ENCODE peak calls at places on chromosome 17, in nine cellular contexts. One of them, this sample, is unnamed.

GRCh38 chr17:3959295-3959899 is 4.8 kb downstream of the ATP2A3 start:
- DNase-seq in hepatocyte: peak; percentile 78
- DNase-seq in ovary: no peak
- DNase-seq in HCT116: no peak
- DNase-seq in GM23248: peak; percentile 55
- DNase-seq in mucosa of descending colon: peak; percentile 87
- DNase-seq in neural progenitor cell: no peak
- DNase-seq in colonic mucosa: peak; percentile 88
- DNase-seq in iPS DF 6.9: no peak
- DNase-seq in this sample: no peak

GRCh38 chr17:69900101-69900500 is 174.9 kb upstream of the KCNJ16 start:
- DNase-seq in hepatocyte: no peak
- DNase-seq in ovary: no peak
- DNase-seq in HCT116: no peak
- DNase-seq in GM23248: no peak
- DNase-seq in mucosa of descending colon: no peak
- DNase-seq in neural progenitor cell: no peak
- DNase-seq in colonic mucosa: no peak
- DNase-seq in iPS DF 6.9: no peak
- DNase-seq in this sample: no peak

GRCh38 chr17:81808778-81809555 is 5.0 kb downstream of the GCGR start:
- DNase-seq in hepatocyte: no peak
- DNase-seq in ovary: no peak
- DNase-seq in HCT116: no peak
- DNase-seq in GM23248: no peak
- DNase-seq in mucosa of descending colon: no peak
- DNase-seq in neural progenitor cell: no peak
- DNase-seq in colonic mucosa: no peak
- DNase-seq in iPS DF 6.9: no peak
- DNase-seq in this sample: no peak

GRCh38 chr17:45237686-45238085 is 16.0 kb downstream of the FMNL1 start:
- DNase-seq in hepatocyte: no peak
- DNase-seq in ovary: no peak
- DNase-seq in HCT116: no peak
- DNase-seq in GM23248: no peak
- DNase-seq in mucosa of descending colon: no peak
- DNase-seq in neural progenitor cell: no peak
- DNase-seq in colonic mucosa: no peak
- DNase-seq in iPS DF 6.9: no peak
- DNase-seq in this sample: no peak

GRCh38 chr17:61803796-61804195 is 59.5 kb downstream of the BRIP1 start:
- DNase-seq in hepatocyte: no peak
- DNase-seq in ovary: no peak
- DNase-seq in HCT116: no peak
- DNase-seq in GM23248: no peak
- DNase-seq in mucosa of descending colon: no peak
- DNase-seq in neural progenitor cell: no peak
- DNase-seq in colonic mucosa: no peak
- DNase-seq in iPS DF 6.9: no peak
- DNase-seq in this sample: no peak

GRCh38 chr17:78360371-78361226 is 722 bp upstream of the SOCS3 start:
- DNase-seq in hepatocyte: peak; percentile 96
- DNase-seq in ovary: peak; percentile 96
- DNase-seq in HCT116: peak; percentile 85
- DNase-seq in GM23248: peak; percentile 92
- DNase-seq in mucosa of descending colon: peak; percentile 96
- DNase-seq in neural progenitor cell: peak; percentile 96
- DNase-seq in colonic mucosa: peak; percentile 99
- DNase-seq in iPS DF 6.9: no peak
- DNase-seq in this sample: peak; percentile 94

GRCh38 chr17:44556114-44556853 is 1.0 kb upstream of the FZD2 start:
- DNase-seq in hepatocyte: peak; percentile 68
- DNase-seq in ovary: peak; percentile 42
- DNase-seq in HCT116: peak; percentile 19
- DNase-seq in GM23248: peak; percentile 58
- DNase-seq in mucosa of descending colon: no peak
- DNase-seq in neural progenitor cell: peak; percentile 98
- DNase-seq in colonic mucosa: peak; percentile 25
- DNase-seq in iPS DF 6.9: no peak
- DNase-seq in this sample: peak; percentile 49

GRCh38 chr17:42287305-42288077 is 807 bp upstream of the STAT5A start:
- DNase-seq in hepatocyte: no peak
- DNase-seq in ovary: peak; percentile 65
- DNase-seq in HCT116: no peak
- DNase-seq in GM23248: peak; percentile 66
- DNase-seq in mucosa of descending colon: peak; percentile 77
- DNase-seq in neural progenitor cell: no peak
- DNase-seq in colonic mucosa: peak; percentile 45
- DNase-seq in iPS DF 6.9: no peak
- DNase-seq in this sample: peak; percentile 78

GRCh38 chr17:45170976-45171337 is 9.3 kb downstream of the HEXIM2 start:
- DNase-seq in hepatocyte: peak; percentile 78
- DNase-seq in ovary: no peak
- DNase-seq in HCT116: peak; percentile 44
- DNase-seq in GM23248: peak; percentile 96
- DNase-seq in mucosa of descending colon: peak; percentile 72
- DNase-seq in neural progenitor cell: no peak
- DNase-seq in colonic mucosa: peak; percentile 64
- DNase-seq in iPS DF 6.9: no peak
- DNase-seq in this sample: peak; percentile 67

GRCh38 chr17:57110579-57111367 is 25.7 kb downstream of the AKAP1 start:
- DNase-seq in hepatocyte: no peak
- DNase-seq in ovary: no peak
- DNase-seq in HCT116: no peak
- DNase-seq in GM23248: no peak
- DNase-seq in mucosa of descending colon: no peak
- DNase-seq in neural progenitor cell: no peak
- DNase-seq in colonic mucosa: no peak
- DNase-seq in iPS DF 6.9: no peak
- DNase-seq in this sample: peak; percentile 72

GRCh38 chr17:34299918-34300600 is 14.5 kb downstream of the CCL11 start:
- DNase-seq in hepatocyte: no peak
- DNase-seq in ovary: no peak
- DNase-seq in HCT116: no peak
- DNase-seq in GM23248: peak; percentile 86
- DNase-seq in mucosa of descending colon: no peak
- DNase-seq in neural progenitor cell: no peak
- DNase-seq in colonic mucosa: no peak
- DNase-seq in iPS DF 6.9: no peak
- DNase-seq in this sample: no peak

DNA sequence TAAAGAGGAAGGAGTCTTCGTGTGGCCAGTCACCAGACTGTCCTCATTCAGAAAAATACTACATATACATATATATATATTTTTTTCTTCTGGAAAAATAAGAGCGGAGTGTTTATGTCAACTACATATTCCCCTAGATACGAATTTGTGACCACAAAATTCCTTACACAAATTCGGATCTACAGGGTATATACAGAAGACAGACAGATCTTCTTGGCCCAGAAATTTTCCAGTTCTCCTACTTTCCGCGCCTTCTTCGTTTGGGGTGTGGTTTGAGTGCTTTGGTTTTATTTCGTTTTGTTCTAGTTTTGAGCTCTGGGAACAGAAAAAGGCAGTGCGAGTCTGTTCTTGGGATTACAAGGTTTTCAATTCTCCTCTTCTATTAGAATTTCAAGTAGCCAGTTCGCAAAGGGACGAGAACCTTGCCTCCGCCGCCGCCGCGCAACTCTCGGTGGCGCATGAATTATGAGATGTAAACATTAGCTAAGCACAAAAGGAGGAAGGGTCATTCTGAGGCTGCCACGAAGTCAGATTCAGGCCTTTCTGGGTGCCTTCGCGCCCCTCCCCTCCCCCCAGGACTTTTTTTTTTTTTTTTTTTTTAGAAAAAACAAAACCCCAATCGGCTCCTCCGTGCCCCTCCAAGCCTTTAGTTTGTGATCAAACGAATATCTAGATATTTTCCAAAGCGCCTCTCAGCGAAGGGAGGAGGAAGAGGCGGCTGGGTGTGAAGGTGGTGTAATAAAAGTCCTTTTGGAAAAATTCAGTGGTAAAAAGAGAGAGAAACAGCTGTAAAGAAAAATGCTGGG is 1.8 kb upstream of the HOXB4 start:
- DNase-seq in hepatocyte: no peak
- DNase-seq in ovary: no peak
- DNase-seq in HCT116: no peak
- DNase-seq in GM23248: no peak
- DNase-seq in mucosa of descending colon: no peak
- DNase-seq in neural progenitor cell: no peak
- DNase-seq in colonic mucosa: no peak
- DNase-seq in iPS DF 6.9: no peak
- DNase-seq in this sample: no peak
- H3K4me1 ChIP-seq in hepatocyte: peaks cover 18% of the 10 kb centered on the region
- H3K4me1 ChIP-seq in ovary: no peaks in the 10 kb centered on the region
- H3K4me1 ChIP-seq in HCT116: peaks cover 16% of the 10 kb centered on the region
- H3K4me1 ChIP-seq in GM23248: peaks cover 28% of the 10 kb centered on the region
- H3K4me1 ChIP-seq in mucosa of descending colon: peaks cover 56% of the 10 kb centered on the region
- H3K4me1 ChIP-seq in neural progenitor cell: no peaks in the 10 kb centered on the region
- H3K4me1 ChIP-seq in colonic mucosa: peaks cover 22% of the 10 kb centered on the region
- H3K4me1 ChIP-seq in iPS DF 6.9: peaks cover 3% of the 10 kb centered on the region
- H3K4me1 ChIP-seq in this sample: peaks cover 33% of the 10 kb centered on the region

DNA sequence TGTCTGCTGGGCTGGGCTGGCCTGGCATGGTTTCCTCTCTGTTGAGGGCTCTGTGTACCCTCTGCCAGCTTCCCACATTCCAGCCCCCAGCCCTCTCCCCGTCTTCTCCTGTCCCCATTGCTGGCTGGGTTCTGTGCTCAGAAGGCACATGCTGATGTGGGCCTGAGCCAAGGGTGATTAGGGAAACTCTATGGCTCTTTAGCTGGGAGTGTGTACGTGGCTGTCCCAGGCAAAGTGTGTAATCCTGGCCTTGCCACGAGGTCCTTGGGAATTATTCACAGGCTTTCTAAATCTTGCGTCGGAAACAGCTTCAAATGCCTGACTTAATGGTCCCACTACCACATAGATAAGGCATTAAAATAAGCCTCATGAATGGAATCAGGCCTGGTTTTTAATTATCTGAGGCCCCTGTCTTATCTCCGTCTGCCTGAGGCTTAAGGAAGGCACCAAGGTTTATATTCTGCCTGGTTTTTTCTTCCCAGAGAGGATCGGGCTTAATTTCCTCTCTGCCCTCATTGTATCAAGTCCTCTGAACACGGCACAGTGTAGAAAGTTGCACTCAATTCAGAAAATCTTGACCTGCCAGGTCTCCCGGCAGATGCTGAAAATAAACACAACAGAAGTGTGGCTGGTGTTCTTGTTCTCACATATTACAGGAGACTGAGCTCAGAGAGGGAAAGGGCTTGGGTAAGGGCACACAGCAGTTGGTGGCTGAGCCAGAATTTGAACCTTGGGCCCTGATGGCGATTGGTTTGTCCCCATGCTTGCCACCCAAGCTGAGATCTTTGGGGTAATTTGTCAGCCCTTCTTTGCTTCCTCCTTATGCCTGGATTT is 52.9 kb upstream of the LGALS9 start:
- DNase-seq in hepatocyte: peak; percentile 75
- DNase-seq in ovary: no peak
- DNase-seq in HCT116: no peak
- DNase-seq in GM23248: peak; percentile 55
- DNase-seq in mucosa of descending colon: no peak
- DNase-seq in neural progenitor cell: no peak
- DNase-seq in colonic mucosa: no peak
- DNase-seq in iPS DF 6.9: no peak
- DNase-seq in this sample: no peak
- H3K4me1 ChIP-seq in hepatocyte: peaks cover 41% of the 10 kb centered on the region
- H3K4me1 ChIP-seq in ovary: peaks cover 8% of the 10 kb centered on the region
- H3K4me1 ChIP-seq in HCT116: peaks cover 51% of the 10 kb centered on the region
- H3K4me1 ChIP-seq in GM23248: peaks cover 33% of the 10 kb centered on the region
- H3K4me1 ChIP-seq in mucosa of descending colon: no peaks in the 10 kb centered on the region
- H3K4me1 ChIP-seq in neural progenitor cell: peaks cover 14% of the 10 kb centered on the region
- H3K4me1 ChIP-seq in colonic mucosa: no peaks in the 10 kb centered on the region
- H3K4me1 ChIP-seq in iPS DF 6.9: no peaks in the 10 kb centered on the region
- H3K4me1 ChIP-seq in this sample: no peaks in the 10 kb centered on the region

DNA sequence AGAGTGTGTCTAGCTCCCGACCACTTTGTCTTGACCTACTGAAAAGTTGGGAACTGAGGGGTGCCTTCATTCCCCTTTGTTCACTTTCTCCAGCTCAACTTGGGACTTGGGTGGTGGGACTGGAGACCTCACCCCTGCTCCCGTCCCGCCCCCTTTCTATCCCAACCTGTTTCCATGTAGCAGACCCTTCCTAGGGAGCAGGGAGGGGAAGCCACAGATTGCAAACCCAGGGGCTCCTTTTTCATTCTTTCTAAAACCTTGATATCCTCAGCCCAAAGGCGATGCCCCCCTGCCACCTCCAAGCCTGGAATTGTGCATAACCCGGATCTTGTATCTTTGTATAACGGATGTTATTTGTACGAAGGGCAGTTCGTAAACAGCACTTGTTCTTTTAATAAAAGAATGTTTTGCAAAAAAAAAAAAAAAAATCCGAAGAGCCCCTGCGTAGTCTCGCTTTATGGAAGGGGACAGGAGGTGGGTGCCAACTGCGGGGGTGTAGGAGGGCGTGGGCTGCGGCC is 714 bp upstream of the CISD3 start:
- DNase-seq in hepatocyte: no peak
- DNase-seq in ovary: no peak
- DNase-seq in HCT116: no peak
- DNase-seq in GM23248: no peak
- DNase-seq in mucosa of descending colon: no peak
- DNase-seq in neural progenitor cell: no peak
- DNase-seq in colonic mucosa: no peak
- DNase-seq in iPS DF 6.9: no peak
- DNase-seq in this sample: no peak
- H3K4me1 ChIP-seq in hepatocyte: peaks cover 23% of the 10 kb centered on the region
- H3K4me1 ChIP-seq in ovary: peaks cover 5% of the 10 kb centered on the region
- H3K4me1 ChIP-seq in HCT116: peaks cover 11% of the 10 kb centered on the region
- H3K4me1 ChIP-seq in GM23248: peaks cover 18% of the 10 kb centered on the region
- H3K4me1 ChIP-seq in mucosa of descending colon: peaks cover 50% of the 10 kb centered on the region
- H3K4me1 ChIP-seq in neural progenitor cell: peaks cover 5% of the 10 kb centered on the region
- H3K4me1 ChIP-seq in colonic mucosa: peaks cover 34% of the 10 kb centered on the region
- H3K4me1 ChIP-seq in iPS DF 6.9: peaks cover 8% of the 10 kb centered on the region
- H3K4me1 ChIP-seq in this sample: no peaks in the 10 kb centered on the region

DNA sequence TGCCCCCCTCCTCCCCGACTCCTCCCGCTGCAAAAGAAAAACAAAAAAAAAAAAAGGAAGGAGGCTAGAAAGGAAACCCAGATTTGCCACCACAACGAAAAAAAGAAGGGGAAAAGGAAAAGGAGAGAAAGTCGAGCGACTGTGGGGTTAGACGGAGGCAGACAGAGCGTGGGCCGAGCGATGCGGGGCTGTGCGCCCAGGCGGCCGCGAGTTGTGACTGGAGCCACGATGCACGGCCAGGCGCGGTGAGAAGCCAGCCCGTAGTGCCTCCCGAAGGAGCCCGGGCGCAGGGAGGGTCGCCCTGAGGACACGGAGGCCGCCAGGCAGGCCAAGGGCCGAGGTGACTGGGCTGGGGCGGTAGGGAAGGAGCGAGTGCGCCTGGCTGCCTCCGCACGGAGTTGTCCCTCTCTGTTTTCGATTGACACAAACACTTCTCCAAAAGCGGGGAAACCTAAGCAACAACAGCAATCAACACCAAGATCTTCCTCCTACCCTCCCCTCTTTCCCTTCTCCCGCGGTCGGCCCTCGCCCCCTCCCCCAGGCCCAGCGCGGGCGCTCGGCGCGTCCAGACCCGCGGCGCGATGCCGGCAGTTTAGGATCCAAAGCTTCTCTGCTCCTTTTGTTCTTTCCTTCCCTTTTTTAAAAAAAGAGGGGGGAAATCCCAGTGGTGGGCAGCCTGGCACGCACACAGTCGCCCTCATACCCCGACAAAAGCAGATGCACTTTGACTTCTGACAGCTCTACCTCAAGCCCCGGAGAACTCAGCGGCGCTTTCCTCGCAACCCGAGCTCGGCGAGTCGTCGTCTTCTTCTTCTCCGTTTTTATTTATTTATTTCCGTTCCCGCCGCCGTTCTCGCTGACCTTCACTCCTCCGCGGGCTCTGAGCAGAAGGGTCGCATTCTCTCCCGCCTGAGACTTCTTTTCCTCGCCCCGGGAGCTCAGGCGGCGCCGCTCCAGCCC is at the start of gene LHX1:
- DNase-seq in hepatocyte: no peak
- DNase-seq in ovary: no peak
- DNase-seq in HCT116: no peak
- DNase-seq in GM23248: no peak
- DNase-seq in mucosa of descending colon: no peak
- DNase-seq in neural progenitor cell: peak; percentile 62
- DNase-seq in colonic mucosa: no peak
- DNase-seq in iPS DF 6.9: no peak
- DNase-seq in this sample: no peak
- H3K4me1 ChIP-seq in hepatocyte: peaks cover 48% of the 10 kb centered on the region
- H3K4me1 ChIP-seq in ovary: peaks cover 14% of the 10 kb centered on the region
- H3K4me1 ChIP-seq in HCT116: peaks cover 2% of the 10 kb centered on the region
- H3K4me1 ChIP-seq in GM23248: no peaks in the 10 kb centered on the region
- H3K4me1 ChIP-seq in mucosa of descending colon: peaks cover 60% of the 10 kb centered on the region
- H3K4me1 ChIP-seq in neural progenitor cell: peaks cover 52% of the 10 kb centered on the region
- H3K4me1 ChIP-seq in colonic mucosa: peaks cover 43% of the 10 kb centered on the region
- H3K4me1 ChIP-seq in iPS DF 6.9: peaks cover 13% of the 10 kb centered on the region
- H3K4me1 ChIP-seq in this sample: peaks cover 10% of the 10 kb centered on the region

This sample was measured in heart left ventricle.